ENCODE peak calls at places on chromosomes 4 and X, in four cellular contexts. One of them, this sample, is unnamed.

GRCh38 chrX:119970574-119970973 is 27.0 kb upstream of the NKAP start:
- DNase-seq in heart left ventricle: no peak
- DNase-seq in Peyer's patch: no peak
- DNase-seq in ELF-1: no peak
- DNase-seq in this sample: no peak

GRCh38 chr4:59518005-59518823 is 1681.9 kb upstream of the ADGRL3 start:
- DNase-seq in Peyer's patch: no peak
- DNase-seq in heart left ventricle: peak
- DNase-seq in ELF-1: no peak
- DNase-seq in this sample: no peak

GRCh38 chrX:108347800-108348199 is 90.4 kb downstream of the COL4A6 start:
- DNase-seq in ELF-1: peak
- DNase-seq in Peyer's patch: no peak
- DNase-seq in heart left ventricle: no peak
- DNase-seq in this sample: no peak

GRCh38 chr4:45716093-45716492 is 407.8 kb downstream of the GABRG1 start:
- DNase-seq in ELF-1: no peak
- DNase-seq in heart left ventricle: no peak
- DNase-seq in Peyer's patch: no peak
- DNase-seq in this sample: no peak

GRCh38 chrX:155031657-155032056 is 5.0 kb downstream of the FUNDC2 start:
- DNase-seq in heart left ventricle: no peak
- DNase-seq in Peyer's patch: no peak
- DNase-seq in ELF-1: no peak
- DNase-seq in this sample: no peak

GRCh38 chrX:44871114-44871645 is 1.8 kb upstream of the KDM6A start:
- DNase-seq in ELF-1: peak
- DNase-seq in Peyer's patch: no peak
- DNase-seq in heart left ventricle: no peak
- DNase-seq in this sample: peak

GRCh38 chr4:88177981-88178632 is 19.7 kb upstream of the ABCG2 start:
- DNase-seq in ELF-1: peak
- DNase-seq in Peyer's patch: peak
- DNase-seq in heart left ventricle: no peak
- DNase-seq in this sample: no peak

GRCh38 chr4:8765631-8766590 is 105.7 kb downstream of the HMX1 start:
- DNase-seq in ELF-1: no peak
- DNase-seq in heart left ventricle: peak
- DNase-seq in Peyer's patch: no peak
- DNase-seq in this sample: no peak

GRCh38 chr4:15392053-15392805 is 35.6 kb upstream of the C1QTNF7 start:
- DNase-seq in Peyer's patch: no peak
- DNase-seq in heart left ventricle: no peak
- DNase-seq in ELF-1: no peak
- DNase-seq in this sample: no peak

GRCh38 chr4:109589119-109589518 is 29.1 kb downstream of the MCUB start:
- DNase-seq in ELF-1: peak
- DNase-seq in Peyer's patch: no peak
- DNase-seq in heart left ventricle: no peak
- DNase-seq in this sample: no peak

GRCh38 chr4:168765322-168765721 is 244.7 kb downstream of the CBR4 start:
- DNase-seq in Peyer's patch: no peak
- DNase-seq in ELF-1: no peak
- DNase-seq in heart left ventricle: no peak
- DNase-seq in this sample: no peak

GRCh38 chr4:184448828-184449227 is 25.5 kb downstream of the IRF2 start:
- DNase-seq in heart left ventricle: no peak
- DNase-seq in ELF-1: no peak
- DNase-seq in Peyer's patch: peak
- DNase-seq in this sample: peak

GRCh38 chr4:89800527-89801103 is 36.3 kb downstream of the SNCA start:
- DNase-seq in heart left ventricle: no peak
- DNase-seq in ELF-1: no peak
- DNase-seq in Peyer's patch: no peak
- DNase-seq in this sample: no peak

This sample was measured in right cardiac atrium.